ENCODE peak calls at places on chromosomes 2 and 18, in four cellular contexts. H is NCI-H748 treated with DMSO at 0.1 percent for 48 hours, M is epithelial cell of esophagus, D is left colon. Q is an unnamed sample.

GRCh38 chr2:17646838-17647701 is 106.5 kb downstream of the SMC6 start:
- DNase-seq in D (peak), M (no peak), H (no peak), Q (no peak)

GRCh38 chr2:67572721-67573485 is 175.8 kb downstream of the ETAA1 start:
- DNase-seq in D (peak), M (no peak), H (no peak), Q (no peak)

GRCh38 chr2:45001629-45002385 is 7.4 kb downstream of the SIX2 start:
- DNase-seq in M (no peak), H (no peak), D (no peak), Q (no peak)

GRCh38 chr2:60741588-60741987 is 14.5 kb upstream of the PAPOLG start:
- DNase-seq in M (no peak), D (no peak), H (no peak), Q (no peak)

GRCh38 chr2:191180712-191181111 is 29.9 kb upstream of the STAT4 start:
- DNase-seq in H (no peak), M (peak), D (no peak), Q (no peak)

GRCh38 chr2:74743778-74744177 is 89.7 kb downstream of the SEMA4F start:
- DNase-seq in D (no peak), M (no peak), H (no peak), Q (no peak)

GRCh38 chr2:201730651-201731280 is 32.3 kb upstream of the MPP4 start:
- DNase-seq in D (no peak), M (no peak), H (no peak), Q (no peak)

GRCh38 chr18:78994000-78994399 is 14.4 kb downstream of the SALL3 start:
- DNase-seq in M (no peak), H (no peak), D (no peak), Q (no peak)

GRCh38 chr2:202072226-202072625 is 829 bp upstream of the KIAA2012 start:
- DNase-seq in H (no peak), D (no peak), M (peak), Q (no peak)

GRCh38 chr2:238879020-238879419 is 31.1 kb downstream of the TWIST2 start:
- DNase-seq in D (no peak), M (no peak), H (no peak), Q (no peak)

GRCh38 chr2:36675579-36675978 is 20.9 kb upstream of the VIT start:
- DNase-seq in H (no peak), D (no peak), M (peak), Q (no peak)

GRCh38 chr2:134226561-134226960 is 27.3 kb upstream of the MGAT5 start:
- DNase-seq in D (no peak), H (no peak), M (no peak), Q (no peak)

GRCh38 chr2:71530246-71530986 is 77.1 kb downstream of the DYSF start:
- DNase-seq in H (peak), M (peak), D (no peak), Q (no peak)

GRCh38 chr2:184560603-184561002 is 37.7 kb upstream of the ZNF804A start:
- DNase-seq in M (no peak), H (no peak), D (no peak), Q (no peak)

GRCh38 chr2:171858397-171858958 is 35.6 kb downstream of the SLC25A12 start:
- DNase-seq in D (no peak), M (no peak), H (no peak), Q (no peak)

GRCh38 chr18:79898952-79899608 is 52.4 kb downstream of the SLC66A2 start:
- DNase-seq in D (peak), H (no peak), M (no peak), Q (no peak)

GRCh38 chr2:28608061-28608828 is 112.4 kb downstream of the PLB1 start:
- DNase-seq in M (no peak), D (no peak), H (no peak), Q (peak)

GRCh38 chr2:238501311-238501710 is 74.6 kb downstream of the ASB1 start:
- DNase-seq in D (no peak), H (no peak), M (no peak), Q (no peak)

GRCh38 chr2:108847000-108847399 is 60.4 kb downstream of the CCDC138 start:
- DNase-seq in D (no peak), M (no peak), H (no peak), Q (no peak)

GRCh38 chr2:207786956-207787516 is 17.3 kb upstream of the FZD5 start:
- DNase-seq in M (no peak), H (no peak), D (no peak), Q (no peak)

GRCh38 chr2:213281156-213281555 is 3.1 kb upstream of the SPAG16 start:
- DNase-seq in H (no peak), D (no peak), M (no peak), Q (no peak)

GRCh38 chr2:172311921-172312345 is 115.5 kb upstream of the ITGA6 start:
- DNase-seq in H (no peak), D (no peak), M (no peak), Q (no peak)

GRCh38 chr2:172586255-172586891 is 30.5 kb downstream of the PDK1 start:
- DNase-seq in D (no peak), M (no peak), H (no peak), Q (no peak)

GRCh38 chr18:75526038-75526437 is 98.5 kb upstream of the SMIM21 start:
- DNase-seq in D (no peak), M (no peak), H (no peak), Q (no peak)

GRCh38 chr18:8938817-8939216 is 163.7 kb upstream of the NDUFV2 start:
- DNase-seq in M (no peak), H (no peak), D (no peak), Q (no peak)

GRCh38 chr2:239121600-239122012 is 273.7 kb downstream of the TWIST2 start:
- DNase-seq in D (no peak), M (no peak), H (no peak), Q (no peak)

GRCh38 chr2:229261599-229261998 is 9.5 kb downstream of the PID1 start:
- DNase-seq in H (no peak), D (no peak), M (no peak), Q (no peak)

GRCh38 chr2:150371066-150371812 is 116.2 kb downstream of the RND3 start:
- DNase-seq in H (no peak), M (peak), D (peak), Q (no peak)

GRCh38 chr2:8646731-8647461 is 35.0 kb upstream of the ID2 start:
- DNase-seq in M (no peak), D (peak), H (no peak), Q (no peak)

GRCh38 chr2:3127710-3128109 is 249.9 kb downstream of the EIPR1 start:
- DNase-seq in H (no peak), D (no peak), M (no peak), Q (no peak)

GRCh38 chr18:63316612-63317555 is 2.7 kb downstream of the BCL2 start:
- DNase-seq in H (peak), D (no peak), M (no peak), Q (no peak)

GRCh38 chr2:201257941-201258665 is 2.2 kb upstream of the CASP8 start:
- DNase-seq in M (peak), H (no peak), D (peak), Q (no peak)

GRCh38 chr2:60318544-60318943 is 234.9 kb downstream of the BCL11A start:
- DNase-seq in M (no peak), D (no peak), H (no peak), Q (no peak)

GRCh38 chr2:237405605-237406004 is 8.4 kb downstream of the COL6A3 start:
- DNase-seq in M (no peak), D (no peak), H (no peak), Q (no peak)

GRCh38 chr2:33579226-33579625 is 19.9 kb downstream of the FAM98A start:
- DNase-seq in D (no peak), M (no peak), H (no peak), Q (no peak)

GRCh38 chr2:174577967-174578589 is 19.5 kb downstream of the WIPF1 start:
- DNase-seq in M (peak), H (no peak), D (no peak), Q (no peak)

GRCh38 chr2:181552808-181553207 is 95.6 kb downstream of the ITGA4 start:
- DNase-seq in M (peak), H (no peak), D (no peak), Q (no peak)

GRCh38 chr2:137091704-137092103 is 326.4 kb downstream of the THSD7B start:
- DNase-seq in M (no peak), D (no peak), H (no peak), Q (no peak)

GRCh38 chr2:112701092-112701491 is 19.7 kb upstream of the NT5DC4 start:
- DNase-seq in D (no peak), H (no peak), M (no peak), Q (no peak)

GRCh38 chr2:9206991-9207640 is 504 bp downstream of the ASAP2 start:
- DNase-seq in M (peak), D (peak), H (no peak), Q (no peak)

Q was measured in cerebellar nuclear complex.